ENCODE peak calls at places on chromosomes 11 and 22, in seven cellular contexts. T, N, A, B, S, E and Z are unnamed samples.

GRCh38 chr11:20015529-20016427 is 144.5 kb downstream of the DBX1 start:
- DNase-seq in T (no peak), N (no peak), A (no peak), B (no peak), S (no peak), E (no peak), Z (peak; percentile 98)

GRCh38 chr22:47325249-47325648 is 562.8 kb downstream of the TBC1D22A start:
- DNase-seq in T (no peak), N (no peak), A (no peak), B (no peak), S (no peak), E (no peak), Z (no peak)

GRCh38 chr11:129573161-129573560 is 197.5 kb downstream of the BARX2 start:
- DNase-seq in T (no peak), N (no peak), A (no peak), B (no peak), S (no peak), E (no peak), Z (no peak)

GRCh38 chr11:99370557-99371200 is 349.9 kb downstream of the CNTN5 start:
- DNase-seq in T (peak; percentile 8), N (peak; percentile 72), A (peak; percentile 55), B (peak; percentile 91), S (no peak), E (peak; percentile 45), Z (peak; percentile 45)

GRCh38 chr11:19938051-19938856 is 222.0 kb downstream of the DBX1 start:
- DNase-seq in T (no peak), N (peak; percentile 54), A (peak; percentile 61), B (peak; percentile 70), S (no peak), E (peak; percentile 59), Z (peak; percentile 86)

GRCh38 chr22:44329179-44329796 is 16.5 kb upstream of the SHISAL1 start:
- DNase-seq in T (no peak), N (peak; percentile 27), A (no peak), B (no peak), S (no peak), E (no peak), Z (no peak)

GRCh38 chr11:65435330-65435931 is 12.8 kb downstream of the NEAT1 start:
- DNase-seq in T (no peak), N (peak; percentile 45), A (no peak), B (peak; percentile 73), S (no peak), E (no peak), Z (no peak)

GRCh38 chr11:77379253-77379652 is 77.8 kb upstream of the GDPD4 start:
- DNase-seq in T (no peak), N (peak; percentile 74), A (no peak), B (peak; percentile 18), S (no peak), E (no peak), Z (no peak)

GRCh38 chr22:49636649-49637048 is 191.0 kb downstream of the BRD1 start:
- DNase-seq in T (no peak), N (no peak), A (no peak), B (no peak), S (no peak), E (no peak), Z (no peak)

GRCh38 chr22:47267531-47268282 is 505.3 kb downstream of the TBC1D22A start:
- DNase-seq in T (no peak), N (no peak), A (no peak), B (no peak), S (no peak), E (no peak), Z (no peak)

GRCh38 chr11:30258679-30259078 is 27.9 kb downstream of the FSHB start:
- DNase-seq in T (no peak), N (no peak), A (no peak), B (no peak), S (no peak), E (no peak), Z (no peak)

GRCh38 chr11:30254307-30255298 is 23.8 kb downstream of the FSHB start:
- DNase-seq in T (no peak), N (no peak), A (peak; percentile 23), B (no peak), S (no peak), E (no peak), Z (no peak)

GRCh38 chr11:30260813-30261212 is 30.0 kb downstream of the FSHB start:
- DNase-seq in T (no peak), N (no peak), A (no peak), B (no peak), S (no peak), E (no peak), Z (no peak)

GRCh38 chr11:30257058-30257457 is 26.2 kb downstream of the FSHB start:
- DNase-seq in T (no peak), N (no peak), A (peak; percentile 28), B (no peak), S (no peak), E (peak; percentile 26), Z (no peak)

DNA sequence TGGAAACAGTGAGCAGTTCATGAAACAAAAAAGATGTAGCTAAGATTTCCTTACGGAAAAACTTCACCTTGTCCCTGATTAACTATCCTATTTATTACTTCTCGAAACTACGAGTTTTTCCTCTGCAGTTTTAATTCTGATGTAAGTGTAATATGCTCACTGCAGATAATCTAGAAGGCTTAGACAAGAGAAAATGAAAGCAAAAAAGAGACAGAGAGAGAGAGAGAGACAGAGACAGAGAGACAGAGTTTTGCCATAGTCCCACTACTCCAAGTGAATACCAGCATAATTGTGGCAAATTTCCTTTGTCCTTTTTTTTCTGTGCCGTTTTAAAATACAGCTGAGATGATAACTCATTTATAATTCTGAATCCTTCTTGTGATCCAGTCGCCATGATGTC is 24.8 kb downstream of the FSHB start:
- DNase-seq in T (no peak), N (no peak), A (no peak), B (no peak), S (no peak), E (no peak), Z (no peak)
- H3K18ac ChIP-seq in T (no peak overlapping the region), N (no peak overlapping the region), A (no peak overlapping the region), B (no peak overlapping the region), S (no peak overlapping the region), E (no peak overlapping the region), Z (no peak overlapping the region)

GRCh38 chr11:34649597-34649996 is 28.7 kb downstream of the EHF start:
- DNase-seq in T (no peak), N (no peak), A (no peak), B (no peak), S (no peak), E (no peak), Z (no peak)

GRCh38 chr11:34648036-34648435 is 27.1 kb downstream of the EHF start:
- DNase-seq in T (no peak), N (no peak), A (no peak), B (no peak), S (no peak), E (no peak), Z (no peak)

GRCh38 chr11:34647131-34647530 is 26.2 kb downstream of the EHF start:
- DNase-seq in T (no peak), N (peak; percentile 34), A (no peak), B (peak; percentile 32), S (no peak), E (no peak), Z (no peak)

GRCh38 chr11:34646431-34646830 is 25.5 kb downstream of the EHF start:
- DNase-seq in T (no peak), N (no peak), A (no peak), B (no peak), S (no peak), E (no peak), Z (no peak)

DNA sequence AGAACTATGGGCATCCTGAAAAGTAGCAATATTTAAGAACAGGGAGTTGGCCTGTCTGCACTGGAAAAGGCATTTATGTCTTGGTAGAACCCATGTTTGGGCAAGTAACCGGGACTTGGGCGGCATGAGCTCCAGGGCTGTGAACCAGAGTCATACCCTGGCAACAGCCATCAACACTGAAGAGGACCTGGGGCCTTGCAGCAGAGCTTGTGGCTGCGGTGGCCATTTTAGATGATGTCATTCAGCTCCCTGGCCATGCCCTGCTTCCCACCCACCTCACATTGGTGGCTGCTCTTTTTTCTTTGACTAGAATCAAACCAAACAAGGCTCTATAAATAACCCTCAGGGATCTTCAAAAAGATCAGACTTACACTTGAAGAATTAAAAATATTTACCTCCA is 26.6 kb downstream of the EHF start:
- DNase-seq in T (no peak), N (peak; percentile 5), A (no peak), B (no peak), S (no peak), E (no peak), Z (no peak)
- H3K18ac ChIP-seq in T (no peak overlapping the region), N (peak overlapping the region; percentile 46), A (no peak overlapping the region), B (no peak overlapping the region), S (no peak overlapping the region), E (no peak overlapping the region), Z (no peak overlapping the region)

DNA sequence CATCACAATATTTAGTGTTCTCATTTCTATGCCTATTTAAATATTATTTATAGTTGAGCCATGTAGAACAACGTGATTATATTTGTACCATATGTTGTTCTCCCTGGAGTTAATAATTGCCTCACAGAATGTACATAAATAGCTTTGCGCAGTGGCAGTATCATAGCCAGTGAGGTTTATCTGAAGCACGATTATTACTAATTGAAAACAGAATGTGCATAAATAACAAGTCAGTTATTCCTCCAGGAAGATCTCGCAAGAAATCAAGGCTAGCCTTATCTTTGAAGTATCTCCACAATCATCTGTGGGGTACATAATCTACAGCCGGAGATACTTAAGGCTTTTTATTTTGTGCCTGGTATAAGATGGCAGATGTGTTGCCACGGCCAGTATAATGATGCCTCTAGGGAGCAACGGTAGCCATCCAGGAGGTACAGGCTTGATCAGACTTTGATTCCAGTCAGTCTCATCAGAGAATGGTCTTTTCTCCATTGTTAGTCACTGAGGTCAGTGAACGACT is 197.5 kb downstream of the MSANTD4 start:
- DNase-seq in T (no peak), N (no peak), A (no peak), B (no peak), S (no peak), E (no peak), Z (no peak)
- H3K18ac ChIP-seq in T (no peak overlapping the region), N (no peak overlapping the region), A (no peak overlapping the region), B (no peak overlapping the region), S (no peak overlapping the region), E (no peak overlapping the region), Z (no peak overlapping the region)

GRCh38 chr11:130813196-130813595 is 103.1 kb downstream of the SNX19 start:
- DNase-seq in T (no peak), N (no peak), A (no peak), B (no peak), S (no peak), E (no peak), Z (peak; percentile 7)

GRCh38 chr11:130813638-130814037 is 102.6 kb downstream of the SNX19 start:
- DNase-seq in T (no peak), N (no peak), A (no peak), B (no peak), S (no peak), E (no peak), Z (no peak)

GRCh38 chr11:130804306-130805077 is 111.8 kb downstream of the SNX19 start:
- DNase-seq in T (no peak), N (no peak), A (no peak), B (no peak), S (no peak), E (no peak), Z (no peak)

GRCh38 chr11:130806746-130807145 is 109.5 kb downstream of the SNX19 start:
- DNase-seq in T (no peak), N (no peak), A (peak; percentile 57), B (no peak), S (no peak), E (no peak), Z (no peak)

DNA sequence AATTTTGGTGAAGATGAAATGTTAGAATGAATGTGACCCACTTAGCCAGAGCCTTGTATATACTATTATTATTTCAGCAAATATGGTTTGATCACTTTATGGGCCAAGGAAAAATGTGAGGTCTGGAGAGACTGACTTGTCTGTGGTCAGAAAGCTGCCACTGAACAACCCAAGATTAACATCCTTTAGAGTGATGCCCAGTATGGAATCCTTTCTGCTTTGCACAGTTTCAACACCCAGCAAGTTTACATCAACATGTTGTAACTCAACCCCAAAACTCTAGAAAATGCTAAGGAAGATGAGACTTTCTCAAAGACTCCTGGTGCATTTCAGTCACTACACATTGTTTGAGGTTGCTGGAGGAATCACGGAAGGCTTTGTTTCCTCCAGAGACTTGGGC is 107.7 kb downstream of the SNX19 start:
- DNase-seq in T (no peak), N (no peak), A (no peak), B (no peak), S (no peak), E (no peak), Z (no peak)
- H3K18ac ChIP-seq in T (no peak overlapping the region), N (no peak overlapping the region), A (no peak overlapping the region), B (no peak overlapping the region), S (no peak overlapping the region), E (no peak overlapping the region), Z (no peak overlapping the region)